ENCODE peak calls at places on chromosome X, in five cellular contexts. H is Panc1; Z is Calu3; N is NCI-H1092 treated with DMSO at 0.1 percent for 48 hours; B is activated CD4-positive, alpha-beta T cell treated with anti-CD3 and anti-CD28 coated beads for 48 hours. Q is an unnamed sample.

GRCh38 chrX:39018526-39018925 is 217.3 kb downstream of the MID1IP1 start:
- DNase-seq in Z (no peak), B (no peak), N (no peak), H (no peak), Q (no peak)

GRCh38 chrX:54721424-54721823 is 76.6 kb downstream of the ITIH6 start:
- DNase-seq in Z (peak; percentile 27), B (no peak), H (peak; percentile 12), N (no peak), Q (no peak)

GRCh38 chrX:9318761-9319160 is 146.1 kb upstream of the TBL1X start:
- DNase-seq in Z (no peak), N (no peak), B (no peak), H (no peak), Q (no peak)

GRCh38 chrX:117610049-117610448 is 506.6 kb downstream of the KLHL13 start:
- DNase-seq in N (no peak), B (no peak), Z (no peak), H (no peak), Q (no peak)

GRCh38 chrX:87517571-87518141 is at the start of gene KLHL4:
- DNase-seq in N (no peak), H (no peak), B (no peak), Z (peak; percentile 0), Q (no peak)

GRCh38 chrX:94871640-94872039 is 1197.6 kb downstream of the FAM133A start:
- DNase-seq in N (no peak), Z (no peak), B (no peak), H (no peak), Q (no peak)

GRCh38 chrX:65516756-65517155 is 17.8 kb downstream of the LAS1L start:
- DNase-seq in Z (no peak), H (no peak), N (no peak), B (no peak), Q (no peak)

GRCh38 chrX:51507551-51507950 is 11.2 kb upstream of the NUDT11 start:
- DNase-seq in H (no peak), B (no peak), Z (no peak), N (no peak), Q (no peak)

GRCh38 chrX:81241753-81242152 is 39.9 kb downstream of the SH3BGRL start:
- DNase-seq in H (no peak), B (no peak), Z (no peak), N (no peak), Q (no peak)

GRCh38 chrX:67636532-67636931 is 92.7 kb downstream of the AR start:
- DNase-seq in Z (no peak), H (no peak), B (no peak), N (no peak), Q (no peak)

GRCh38 chrX:84219551-84219950 is 31.6 kb upstream of the RPS6KA6 start:
- DNase-seq in H (no peak), N (no peak), Z (no peak), B (no peak), Q (no peak)

GRCh38 chrX:17968367-17968766 is 107.3 kb upstream of the RAI2 start:
- DNase-seq in Z (no peak), N (peak; percentile 79), B (no peak), H (no peak), Q (no peak)

GRCh38 chrX:2907295-2907694 is 21.8 kb downstream of the ARSD start:
- DNase-seq in Z (no peak), N (no peak), H (no peak), B (no peak), Q (no peak)

GRCh38 chrX:41875142-41875541 is 48.2 kb downstream of the CASK start:
- DNase-seq in H (no peak), B (no peak), N (no peak), Z (no peak), Q (no peak)

GRCh38 chrX:51837926-51838325 is 55.5 kb upstream of the MAGED1 start:
- DNase-seq in H (no peak), Z (peak; percentile 51), N (peak; percentile 22), B (no peak), Q (no peak)

GRCh38 chrX:22629105-22629725 is 356.5 kb downstream of the CBLL2 start:
- DNase-seq in Z (no peak), B (no peak), H (no peak), N (no peak), Q (no peak)

GRCh38 chrX:71301195-71301924 is at the start of gene ITGB1BP2:
- DNase-seq in Z (no peak), N (no peak), B (no peak), H (no peak), Q (peak; percentile 33)

GRCh38 chrX:13285693-13286092 is 34.2 kb downstream of the ATXN3L start:
- DNase-seq in N (no peak), B (no peak), Z (no peak), H (no peak), Q (no peak)

GRCh38 chrX:856901-857300 is 226.3 kb downstream of the SHOX start:
- DNase-seq in H (no peak), N (no peak), B (no peak), Z (no peak), Q (no peak)

GRCh38 chrX:56947695-56948094 is 47.6 kb downstream of the SPIN3 start:
- DNase-seq in N (no peak), Z (no peak), B (no peak), H (no peak), Q (no peak)

GRCh38 chrX:47605024-47605423 is 14.6 kb downstream of the SYN1 start:
- DNase-seq in B (no peak), Z (no peak), H (no peak), N (no peak), Q (no peak)

GRCh38 chrX:48698306-48698705 is 1.8 kb downstream of the SUV39H1 start:
- DNase-seq in Z (no peak), N (no peak), B (no peak), H (no peak), Q (no peak)

GRCh38 chrX:35115205-35115604 is 172.6 kb downstream of the FAM47B start:
- DNase-seq in H (no peak), Z (no peak), N (no peak), B (no peak), Q (no peak)

GRCh38 chrX:96685205-96686099 is 810 bp downstream of the DIAPH2 start:
- DNase-seq in Z (peak; percentile 24), H (no peak), N (no peak), B (peak; percentile 65), Q (peak; percentile 37)

GRCh38 chrX:17057209-17057608 is 110.8 kb downstream of the REPS2 start:
- DNase-seq in N (no peak), B (no peak), H (no peak), Z (no peak), Q (no peak)

GRCh38 chrX:136179133-136179532 is 31.8 kb downstream of the FHL1 start:
- DNase-seq in B (no peak), Z (no peak), H (no peak), N (no peak), Q (no peak)

GRCh38 chrX:137297167-137297566 is 263.4 kb upstream of the GPR101 start:
- DNase-seq in B (no peak), H (no peak), Z (no peak), N (no peak), Q (no peak)

GRCh38 chrX:150085881-150086280 is 147.6 kb upstream of the EOLA2 start:
- DNase-seq in H (no peak), Z (no peak), N (no peak), B (no peak), Q (no peak)

GRCh38 chrX:70432936-70433847 is 10.1 kb downstream of the GDPD2 start:
- DNase-seq in H (no peak), N (no peak), B (no peak), Z (no peak), Q (no peak)